ENCODE peak calls at places on chromosomes 3 and 15, in seven cellular contexts. W, B, V, L, U, E and N are unnamed samples.

GRCh38 chr15:101803676-101804075 is 367 bp downstream of the OR4F6 start:
- DNase-seq in B (no peak), U (no peak), V (no peak), E (no peak), L (no peak), W (no peak), N (no peak)

GRCh38 chr3:169286214-169286613 is 377.3 kb downstream of the MECOM start:
- DNase-seq in B (no peak), U (no peak), L (no peak), V (no peak), E (no peak), W (no peak), N (no peak)

GRCh38 chr3:156675744-156676466 is 1.5 kb downstream of the TIPARP start:
- DNase-seq in V (peak; percentile 91), U (peak; percentile 21), W (peak; percentile 88), L (peak; percentile 80), B (peak; percentile 39), E (peak; percentile 43), N (peak; percentile 75)

GRCh38 chr15:72727154-72727553 is 41.1 kb downstream of the BBS4 start:
- DNase-seq in B (no peak), E (no peak), V (no peak), W (no peak), U (no peak), L (no peak), N (no peak)

GRCh38 chr3:44033123-44033522 is 208.6 kb upstream of the TOPAZ1 start:
- DNase-seq in B (no peak), E (no peak), U (no peak), V (no peak), W (no peak), L (no peak), N (no peak)

GRCh38 chr3:37174532-37175126 is at the start of gene LRRFIP2:
- DNase-seq in E (peak; percentile 64), W (peak; percentile 74), V (peak; percentile 82), L (no peak), B (no peak), U (no peak), N (no peak)

GRCh38 chr15:77907824-77908751 is 169.4 kb downstream of the TBC1D2B start:
- DNase-seq in V (peak; percentile 64), B (no peak), U (peak; percentile 91), L (no peak), W (peak; percentile 81), E (peak; percentile 61), N (peak; percentile 31)

GRCh38 chr15:72857331-72858065 is 73.9 kb upstream of the ADPGK start:
- DNase-seq in E (no peak), B (no peak), L (no peak), W (no peak), U (no peak), V (no peak), N (no peak)

GRCh38 chr15:91865903-91866302 is 12.4 kb downstream of the SLCO3A1 start:
- DNase-seq in W (no peak), E (no peak), V (no peak), L (no peak), B (no peak), U (no peak), N (no peak)

GRCh38 chr3:161510510-161511260 is 14.1 kb downstream of the OTOL1 start:
- DNase-seq in L (no peak), E (no peak), B (no peak), V (no peak), W (no peak), U (no peak), N (no peak)

DNA sequence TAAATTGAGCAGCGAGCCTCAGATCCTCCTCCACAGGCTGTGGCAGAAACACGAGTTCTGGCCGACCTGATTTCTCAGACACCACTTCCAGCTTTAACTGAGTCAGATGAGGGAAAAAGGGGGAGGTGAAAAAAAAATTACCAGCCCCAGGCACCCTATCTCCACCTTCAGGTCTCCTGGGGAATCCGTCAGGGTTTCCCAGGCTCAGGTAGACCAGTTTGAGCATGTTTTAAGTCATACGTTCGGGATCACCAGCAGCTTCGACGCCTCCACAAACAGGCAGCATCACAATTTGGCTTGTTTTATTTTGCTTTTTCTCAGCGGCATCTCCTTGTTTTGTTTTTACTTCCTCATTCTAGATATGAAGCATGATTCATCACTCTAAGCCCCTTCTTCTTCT is 190.0 kb downstream of the ZNF621 start:
- DNase-seq in V (no peak), L (no peak), B (no peak), E (peak; percentile 13), W (no peak), U (no peak), N (no peak)
- TF ChIP-seq CTCF in V (no peak), L (no peak), B (no peak), E (no peak), W (no peak), U (no peak), N (no peak)

GRCh38 chr3:29440321-29441019 is 159.6 kb downstream of the RBMS3 start:
- DNase-seq in E (no peak), B (no peak), V (no peak), U (peak; percentile 30), W (no peak), L (no peak), N (no peak)
- H3K4me3 ChIP-seq in E (no peak overlapping the region), B (no peak overlapping the region), V (peak overlapping the region; percentile 32), U (peak overlapping the region; percentile 29), W (no peak overlapping the region), L (no peak overlapping the region), N (peak overlapping the region; percentile 23)

DNA sequence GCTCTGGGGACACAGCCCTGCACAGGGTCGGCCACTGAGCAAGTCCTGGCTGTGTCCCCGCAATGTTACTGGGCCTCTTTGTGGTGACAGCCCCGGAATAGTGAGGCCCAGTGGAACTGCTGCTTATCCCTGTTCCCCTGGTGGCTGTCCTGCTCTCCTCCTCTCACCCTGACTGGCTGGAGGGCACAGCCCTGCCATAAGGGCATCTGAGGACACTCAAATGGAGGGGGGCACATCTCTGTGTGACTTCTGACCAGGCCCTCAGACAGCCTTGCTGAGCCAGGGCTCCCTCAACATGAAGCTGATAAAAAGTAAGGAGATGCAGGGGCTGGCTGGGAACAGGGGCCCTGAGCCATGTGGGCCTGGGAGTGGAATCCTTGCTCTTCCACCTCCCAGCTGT is 127.4 kb upstream of the ATP2B2 start:
- DNase-seq in U (no peak), E (no peak), V (no peak), W (no peak), B (no peak), L (no peak), N (no peak)
- TF ChIP-seq CTCF in U (no peak), E (no peak), V (no peak), W (no peak), B (no peak), L (no peak), N (no peak)

DNA sequence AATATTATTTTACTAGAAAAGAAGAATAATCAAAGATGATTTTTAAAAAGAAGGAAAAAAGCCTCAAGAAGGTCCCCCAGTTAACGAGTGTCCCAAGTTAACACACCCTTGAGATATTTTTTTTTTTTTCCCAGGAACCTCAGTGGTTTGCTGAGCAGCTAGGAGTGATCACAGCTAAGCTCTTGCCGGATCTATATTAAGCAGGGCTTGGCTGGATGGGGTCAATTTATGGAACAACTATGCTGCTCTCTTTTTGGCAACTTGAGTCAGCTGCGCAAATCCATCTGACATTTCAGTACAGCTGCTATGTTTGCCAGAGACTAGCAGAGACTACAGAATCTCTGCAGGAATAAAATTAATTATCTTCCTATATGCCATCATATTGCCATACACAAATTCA is at the start of gene LMOD3:
- DNase-seq in U (no peak), E (no peak), B (no peak), W (no peak), V (no peak), L (no peak), N (no peak)
- H3K4me3 ChIP-seq in U (no peak within 1 kb of the TSS), E (no peak within 1 kb of the TSS), B (no peak within 1 kb of the TSS), W (no peak within 1 kb of the TSS), V (no peak within 1 kb of the TSS), L (no peak within 1 kb of the TSS), N (no peak within 1 kb of the TSS)

GRCh38 chr3:98556164-98557130 is 24.7 kb downstream of the GPR15 start:
- DNase-seq in V (peak; percentile 36), B (no peak), W (no peak), E (peak; percentile 99), U (no peak), L (no peak), N (no peak)
- TF ChIP-seq CTCF in V (no peak), B (no peak), W (no peak), E (no peak), U (no peak), L (no peak), N (no peak)

DNA sequence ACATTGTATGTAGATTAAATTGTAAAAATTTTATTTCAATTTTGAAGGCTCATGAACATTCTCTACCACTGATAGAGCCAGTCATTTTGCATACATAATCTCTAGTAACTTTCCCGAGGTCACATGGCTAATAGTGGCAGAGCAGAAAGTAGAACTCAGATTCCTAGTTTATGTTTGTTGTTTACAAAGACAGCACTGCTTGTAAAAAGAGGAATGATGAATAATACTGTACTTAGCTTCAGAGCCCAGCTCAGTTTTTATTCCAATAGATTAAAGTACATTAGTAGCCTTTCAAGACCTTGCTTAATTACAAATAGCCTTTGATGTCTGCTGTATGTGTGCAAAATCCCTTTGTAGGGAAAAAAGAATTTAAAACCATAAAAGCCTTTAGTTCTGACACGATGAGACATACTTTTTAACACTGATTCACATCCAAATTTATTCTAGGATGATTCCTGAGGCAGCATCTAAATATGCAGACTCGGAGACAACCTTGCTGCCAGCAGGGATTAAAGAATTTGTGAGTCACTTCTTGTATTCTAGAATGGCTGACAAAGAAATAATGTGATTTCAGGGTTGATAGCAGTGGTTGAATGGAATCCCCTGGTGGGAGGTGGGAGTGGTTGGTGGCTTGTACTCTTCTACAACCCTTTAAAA is 324.2 kb upstream of the TGFBR2 start:
- DNase-seq in B (no peak), U (peak; percentile 76), V (peak; percentile 93), E (no peak), L (no peak), W (peak; percentile 93), N (peak; percentile 83)
- H3K4me3 ChIP-seq in B (no peak overlapping the region), U (no peak overlapping the region), V (no peak overlapping the region), E (no peak overlapping the region), L (no peak overlapping the region), W (no peak overlapping the region), N (no peak overlapping the region)

GRCh38 chr3:183981990-183982658 is 35.6 kb downstream of the ABCC5 start:
- DNase-seq in B (no peak), V (no peak), W (no peak), L (no peak), U (no peak), E (no peak), N (no peak)
- TF ChIP-seq CTCF in B (no peak), V (no peak), W (no peak), L (no peak), U (no peak), E (no peak), N (no peak)

DNA sequence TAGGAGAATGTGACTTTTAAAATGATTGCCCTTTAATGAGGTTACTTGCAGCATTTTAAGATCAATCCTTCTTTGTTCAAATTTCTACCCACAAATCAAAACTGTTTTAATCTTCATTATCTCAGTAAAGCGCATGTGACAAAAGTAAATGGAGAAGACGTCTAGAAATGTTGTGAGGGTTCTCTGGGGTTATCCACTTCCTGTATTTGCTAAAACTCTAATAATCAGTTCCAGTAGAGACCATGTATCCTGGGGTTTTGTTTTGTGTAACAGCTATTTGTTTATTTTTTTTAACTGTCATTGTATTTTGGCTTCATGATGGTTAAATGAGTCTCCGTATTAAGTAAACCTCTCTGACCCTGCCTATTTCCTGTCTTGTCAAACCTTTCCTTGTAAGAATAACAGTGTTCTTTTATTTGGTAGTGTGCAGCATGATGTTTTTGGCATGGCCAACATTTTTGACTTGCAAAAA is 27.5 kb downstream of the DUT start:
- DNase-seq in W (peak; percentile 62), B (no peak), E (peak; percentile 45), L (peak; percentile 19), V (no peak), U (no peak), N (no peak)
- H3K4me3 ChIP-seq in W (no peak overlapping the region), B (no peak overlapping the region), E (peak overlapping the region; percentile 16), L (no peak overlapping the region), V (no peak overlapping the region), U (no peak overlapping the region), N (no peak overlapping the region)